ENCODE peak calls at places on chromosomes 2 and 18, in nine cellular contexts. I is GM23338, G is cardiac fibroblast, M is brain microvascular endothelial cell, F is dorsolateral prefrontal cortex, O is left lung, V is K562, T is Panc1, L is hepatocyte. Y is an unnamed sample.

GRCh38 chr2:179268277-179268935 is 3.8 kb upstream of the SESTD1 start:
- DNase-seq in I (no peak), G (peak), M (no peak), F (no peak), O (no peak), V (no peak), T (no peak), L (no peak), Y (no peak)

GRCh38 chr18:5630057-5630765 is 86.4 kb upstream of the EPB41L3 start:
- DNase-seq in I (peak), G (peak), M (no peak), F (peak), O (peak), V (peak), T (no peak), L (peak), Y (no peak)

GRCh38 chr2:200615247-200615646 is 29.4 kb downstream of the AOX1 start:
- DNase-seq in I (no peak), G (peak), M (peak), F (no peak), O (no peak), V (no peak), T (no peak), L (peak), Y (no peak)

GRCh38 chr2:240353944-240354343 is 81.5 kb upstream of the GPC1 start:
- DNase-seq in I (no peak), G (no peak), M (no peak), F (peak), O (no peak), V (no peak), T (no peak), L (no peak), Y (no peak)

GRCh38 chr2:186058604-186059003 is 320.0 kb downstream of the FSIP2 start:
- DNase-seq in I (peak), G (no peak), M (no peak), F (no peak), O (no peak), V (no peak), T (no peak), L (no peak), Y (no peak)

GRCh38 chr18:71045331-71046065 is 756.7 kb downstream of the SOCS6 start:
- DNase-seq in I (no peak), G (peak), M (no peak), F (no peak), O (no peak), V (no peak), T (no peak), L (no peak), Y (no peak)

GRCh38 chr2:222055328-222055727 is 243.5 kb downstream of the PAX3 start:
- DNase-seq in I (no peak), G (no peak), M (no peak), F (no peak), O (no peak), V (no peak), T (no peak), L (no peak), Y (no peak)

GRCh38 chr2:69309336-69310048 is 77.5 kb downstream of the GFPT1 start:
- DNase-seq in I (peak), G (peak), M (peak), F (no peak), O (no peak), V (peak), T (no peak), L (peak), Y (no peak)

GRCh38 chr18:59208602-59209001 is 11.4 kb upstream of the GRP start:
- DNase-seq in I (no peak), G (no peak), M (no peak), F (no peak), O (no peak), V (no peak), T (no peak), L (no peak), Y (no peak)

GRCh38 chr2:132477962-132478361 is 61.4 kb downstream of the GPR39 start:
- DNase-seq in I (no peak), G (peak), M (no peak), F (no peak), O (no peak), V (no peak), T (no peak), L (no peak), Y (peak)

GRCh38 chr2:65366595-65367125 is 65.7 kb downstream of the SPRED2 start:
- DNase-seq in I (no peak), G (peak), M (peak), F (no peak), O (no peak), V (peak), T (peak), L (peak), Y (peak)

GRCh38 chr18:28267878-28268625 is 91.1 kb upstream of the CDH2 start:
- DNase-seq in I (no peak), G (peak), M (peak), F (no peak), O (no peak), V (no peak), T (no peak), L (no peak), Y (no peak)

GRCh38 chr18:44895176-44895798 is 214.6 kb downstream of the SETBP1 start:
- DNase-seq in I (no peak), G (peak), M (peak), F (no peak), O (no peak), V (peak), T (peak), L (peak), Y (no peak)

GRCh38 chr2:219142329-219142728 is 18.3 kb downstream of the NHEJ1 start:
- DNase-seq in I (no peak), G (peak), M (no peak), F (no peak), O (no peak), V (no peak), T (no peak), L (no peak), Y (peak)

GRCh38 chr2:88074854-88075292 is 7.2 kb downstream of the SMYD1 start:
- DNase-seq in I (no peak), G (peak), M (peak), F (no peak), O (no peak), V (no peak), T (no peak), L (no peak), Y (peak)

GRCh38 chr18:29779096-29779495 is 1263.4 kb downstream of the DSC3 start:
- DNase-seq in I (no peak), G (peak), M (no peak), F (no peak), O (no peak), V (no peak), T (no peak), L (no peak), Y (no peak)

GRCh38 chr2:231674587-231675334 is 33.6 kb upstream of the PTMA start:
- DNase-seq in I (peak), G (peak), M (no peak), F (peak), O (peak), V (peak), T (no peak), L (peak), Y (no peak)

GRCh38 chr2:147223553-147223952 is 621.3 kb upstream of the ACVR2A start:
- DNase-seq in I (no peak), G (no peak), M (no peak), F (no peak), O (no peak), V (no peak), T (no peak), L (no peak), Y (no peak)

GRCh38 chr18:1917546-1917945 is 653.8 kb downstream of the METTL4 start:
- DNase-seq in I (no peak), G (no peak), M (no peak), F (no peak), O (peak), V (no peak), T (no peak), L (no peak), Y (no peak)

GRCh38 chr18:1917141-1917540 is 654.2 kb downstream of the METTL4 start:
- DNase-seq in I (no peak), G (no peak), M (no peak), F (no peak), O (no peak), V (no peak), T (no peak), L (no peak), Y (no peak)

GRCh38 chr18:1914489-1914888 is 656.8 kb downstream of the METTL4 start:
- DNase-seq in I (peak), G (peak), M (no peak), F (no peak), O (no peak), V (no peak), T (no peak), L (no peak), Y (no peak)
- TF ChIP-seq CTCF in I (peak), G (peak), M (peak), F (no peak), O (no peak), V (peak), T (peak), L (no peak), Y (no peak)

GRCh38 chr2:23504591-23504990 is 119.6 kb downstream of the KLHL29 start:
- DNase-seq in I (no peak), G (no peak), M (no peak), F (no peak), O (no peak), V (no peak), T (no peak), L (no peak), Y (no peak)
- H3K4me3 ChIP-seq in I (no peak), G (no peak), M (no peak), F (no peak), O (no peak), V (no peak), T (no peak), L (no peak), Y (no peak)

GRCh38 chr2:199258291-199258690 is 199.4 kb downstream of the SATB2 start:
- DNase-seq in I (peak), G (peak), M (no peak), F (no peak), O (no peak), V (no peak), T (no peak), L (no peak), Y (no peak)
- TF ChIP-seq CTCF in I (peak), G (peak), M (peak), F (no peak), O (no peak), V (peak), T (peak), L (no peak), Y (peak)

DNA sequence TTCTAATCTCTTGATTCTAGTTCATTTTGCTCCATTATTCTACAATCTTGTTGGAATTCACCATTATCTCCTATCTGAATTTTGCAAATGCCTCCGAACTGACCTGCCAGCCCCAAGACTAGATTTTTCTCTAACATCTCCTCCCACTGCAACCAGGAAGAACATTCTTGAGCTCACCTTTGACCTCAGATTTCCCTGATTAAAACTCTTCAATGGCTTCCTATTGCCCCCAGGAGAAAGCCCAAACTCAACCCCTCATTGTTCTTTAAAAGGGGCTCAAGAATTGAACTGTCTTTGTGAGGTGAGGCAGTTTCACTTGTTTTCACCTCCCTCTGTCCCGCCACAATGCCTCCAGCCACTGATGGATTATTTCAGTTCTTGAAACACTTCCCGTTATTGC is 784.6 kb upstream of the ZEB2 start:
- DNase-seq in I (no peak), G (no peak), M (no peak), F (no peak), O (no peak), V (no peak), T (no peak), L (no peak), Y (no peak)
- H3K4me3 ChIP-seq in I (no peak), G (no peak), M (no peak), F (no peak), O (no peak), V (no peak), T (no peak), L (no peak), Y (no peak)

GRCh38 chr2:74588664-74589063 is 34.1 kb downstream of the DOK1 start:
- DNase-seq in I (no peak), G (no peak), M (no peak), F (no peak), O (no peak), V (no peak), T (no peak), L (no peak), Y (no peak)

GRCh38 chr2:74584088-74584645 is 29.6 kb downstream of the DOK1 start:
- DNase-seq in I (no peak), G (peak), M (no peak), F (no peak), O (no peak), V (no peak), T (no peak), L (no peak), Y (no peak)

GRCh38 chr2:74587664-74588277 is 33.3 kb downstream of the DOK1 start:
- DNase-seq in I (peak), G (peak), M (peak), F (peak), O (no peak), V (peak), T (peak), L (peak), Y (no peak)

GRCh38 chr2:74583504-74583903 is 29.0 kb downstream of the DOK1 start:
- DNase-seq in I (peak), G (peak), M (peak), F (no peak), O (no peak), V (no peak), T (no peak), L (no peak), Y (no peak)

GRCh38 chr2:74585406-74586182 is 31.1 kb downstream of the DOK1 start:
- DNase-seq in I (no peak), G (peak), M (no peak), F (peak), O (peak), V (no peak), T (no peak), L (no peak), Y (no peak)
- TF ChIP-seq CTCF in I (peak), G (no peak), M (peak), F (no peak), O (no peak), V (no peak), T (peak), L (no peak), Y (no peak)

DNA sequence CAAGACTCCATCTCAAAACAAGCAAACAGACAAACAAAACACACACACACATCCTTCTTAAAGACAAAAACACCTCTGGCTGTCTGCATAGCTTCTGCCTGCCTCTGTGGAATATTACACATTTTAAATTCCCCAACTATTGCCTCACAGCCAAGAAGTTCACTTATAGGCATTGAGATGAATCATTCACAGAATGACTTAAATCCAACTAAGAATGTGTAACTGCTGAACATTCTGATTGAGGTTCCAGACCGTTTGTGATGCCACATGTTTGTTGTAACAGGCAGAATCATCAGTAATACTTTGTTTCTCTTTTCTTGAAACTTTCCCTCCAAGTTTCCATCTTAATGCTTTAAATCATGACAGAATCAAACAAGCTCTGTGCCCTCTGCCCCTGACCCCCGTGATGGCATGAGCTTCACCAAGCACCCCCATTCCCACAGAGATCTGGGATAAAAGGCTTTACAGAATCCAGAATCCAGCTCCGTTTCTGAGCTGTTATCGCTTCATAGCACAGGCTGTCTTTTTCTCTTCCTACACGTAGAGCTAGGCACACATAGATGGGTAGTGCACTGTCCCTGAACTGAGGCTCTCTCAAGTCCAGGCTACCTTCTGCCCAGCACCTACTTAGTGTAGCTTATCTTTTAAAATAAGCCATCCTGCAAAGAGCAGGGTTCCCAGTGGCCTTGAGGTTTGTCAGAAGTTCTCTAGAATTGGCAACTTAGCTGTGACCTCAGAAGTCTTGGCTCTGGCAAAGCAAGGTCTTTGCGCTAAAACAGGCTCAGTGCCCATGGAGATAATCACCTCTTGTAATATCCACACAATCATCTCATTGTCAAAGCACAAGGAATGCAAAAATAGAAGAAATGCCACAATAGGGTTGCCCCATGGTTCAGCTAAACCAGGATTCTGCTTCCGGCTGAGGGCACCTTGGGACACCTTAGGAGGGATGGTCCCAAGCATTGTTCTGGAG is 32.9 kb downstream of the EPAS1 start:
- DNase-seq in I (no peak), G (peak), M (peak), F (no peak), O (no peak), V (no peak), T (no peak), L (peak), Y (peak)
- H3K4me3 ChIP-seq in I (no peak), G (no peak), M (no peak), F (no peak), O (no peak), V (no peak), T (no peak), L (no peak), Y (peak)

GRCh38 chr2:191023235-191023679 is 9.3 kb upstream of the STAT1 start:
- DNase-seq in I (no peak), G (no peak), M (no peak), F (no peak), O (no peak), V (peak), T (no peak), L (no peak), Y (no peak)

GRCh38 chr2:191018663-191019119 is 4.7 kb upstream of the STAT1 start:
- DNase-seq in I (no peak), G (no peak), M (no peak), F (no peak), O (no peak), V (no peak), T (no peak), L (no peak), Y (no peak)

GRCh38 chr2:191020742-191021381 is 6.9 kb upstream of the STAT1 start:
- DNase-seq in I (no peak), G (peak), M (peak), F (no peak), O (no peak), V (no peak), T (no peak), L (peak), Y (peak)

GRCh38 chr2:191018048-191018447 is 4.1 kb upstream of the STAT1 start:
- DNase-seq in I (no peak), G (no peak), M (no peak), F (no peak), O (no peak), V (no peak), T (no peak), L (no peak), Y (no peak)

GRCh38 chr2:191020221-191020741 is 6.3 kb upstream of the STAT1 start:
- DNase-seq in I (peak), G (peak), M (peak), F (peak), O (peak), V (peak), T (peak), L (peak), Y (peak)
- TF ChIP-seq CTCF in I (no peak), G (no peak), M (no peak), F (peak), O (no peak), V (no peak), T (no peak), L (no peak), Y (peak)

GRCh38 chr2:170817999-170818293 is 1.3 kb downstream of the GAD1 start:
- DNase-seq in I (peak), G (no peak), M (no peak), F (no peak), O (no peak), V (no peak), T (no peak), L (no peak), Y (no peak)
- H3K4me3 ChIP-seq in I (peak), G (no peak), M (no peak), F (peak), O (peak), V (peak), T (peak), L (peak), Y (peak)

Y was measured in AG04449.